ENCODE peak calls at places on chromosomes 12 and 14, in six cellular contexts. Q is adrenal gland; T is AG09309; Z is neural progenitor cell; L is endothelial cell; C is CD4-positive, alpha-beta T cell. H is an unnamed sample.

GRCh38 chr12:111304642-111305071 is 64.2 kb downstream of the PHETA1 start:
- DNase-seq in Q (no peak), T (no peak), Z (peak; percentile 22), L (peak; percentile 37), C (no peak), H (no peak)

GRCh38 chr12:50788562-50788961 is 24.7 kb downstream of the ATF1 start:
- DNase-seq in Q (no peak), T (peak; percentile 94), Z (no peak), L (no peak), C (no peak), H (no peak)

GRCh38 chr14:74510955-74511354 is 17.4 kb downstream of the ISCA2 start:
- DNase-seq in Q (no peak), T (no peak), Z (no peak), L (no peak), C (no peak), H (no peak)

GRCh38 chr14:49549881-49550280 is 36.3 kb downstream of the RPS29 start:
- DNase-seq in Q (no peak), T (no peak), Z (peak; percentile 73), L (no peak), C (no peak), H (no peak)

GRCh38 chr14:93430889-93431670 is at the start of gene UNC79:
- DNase-seq in Q (peak; percentile 83), T (no peak), Z (peak; percentile 85), L (peak; percentile 52), C (no peak), H (no peak)

GRCh38 chr12:56398324-56398723 is 35.7 kb upstream of the APOF start:
- DNase-seq in Q (no peak), T (no peak), Z (no peak), L (no peak), C (no peak), H (no peak)

GRCh38 chr12:122190842-122191668 is 8.1 kb downstream of the LRRC43 start:
- DNase-seq in Q (peak; percentile 87), T (no peak), Z (peak; percentile 81), L (peak; percentile 82), C (peak; percentile 53), H (peak; percentile 88)

GRCh38 chr14:71119075-71119474 is 211.8 kb downstream of the PCNX1 start:
- DNase-seq in Q (no peak), T (no peak), Z (no peak), L (no peak), C (no peak), H (no peak)

GRCh38 chr14:76742961-76743360 is 18.3 kb upstream of the VASH1 start:
- DNase-seq in Q (peak; percentile 68), T (no peak), Z (no peak), L (no peak), C (no peak), H (no peak)

GRCh38 chr12:62301080-62301798 is 41.0 kb downstream of the USP15 start:
- DNase-seq in Q (no peak), T (no peak), Z (no peak), L (no peak), C (no peak), H (no peak)

GRCh38 chr12:103758310-103759089 is 82.5 kb downstream of the NT5DC3 start:
- DNase-seq in Q (no peak), T (no peak), Z (no peak), L (no peak), C (no peak), H (no peak)

GRCh38 chr12:124370851-124371250 is 76.0 kb downstream of the RFLNA start:
- DNase-seq in Q (no peak), T (no peak), Z (no peak), L (no peak), C (no peak), H (no peak)

GRCh38 chr12:751192-751827 is 1.1 kb upstream of the WNK1 start:
- DNase-seq in Q (peak; percentile 97), T (peak; percentile 81), Z (peak; percentile 98), L (peak; percentile 94), C (peak; percentile 66), H (peak; percentile 83)

GRCh38 chr12:40622246-40622838 is 69.9 kb upstream of the CNTN1 start:
- DNase-seq in Q (peak; percentile 89), T (no peak), Z (peak; percentile 69), L (peak; percentile 55), C (no peak), H (peak; percentile 68)

GRCh38 chr12:121915841-121916321 is 2.5 kb upstream of the CFAP251 start:
- DNase-seq in Q (no peak), T (no peak), Z (peak; percentile 65), L (no peak), C (no peak), H (no peak)

GRCh38 chr12:82554529-82554928 is 132.2 kb upstream of the TMTC2 start:
- DNase-seq in Q (no peak), T (no peak), Z (no peak), L (no peak), C (no peak), H (peak; percentile 9)

GRCh38 chr12:53244337-53244736 is 12.3 kb upstream of the RARG start:
- DNase-seq in Q (no peak), T (no peak), Z (no peak), L (no peak), C (no peak), H (no peak)

GRCh38 chr12:122790393-122791075 is 16.2 kb downstream of the CCDC62 start:
- DNase-seq in Q (no peak), T (no peak), Z (no peak), L (no peak), C (no peak), H (no peak)

DNA sequence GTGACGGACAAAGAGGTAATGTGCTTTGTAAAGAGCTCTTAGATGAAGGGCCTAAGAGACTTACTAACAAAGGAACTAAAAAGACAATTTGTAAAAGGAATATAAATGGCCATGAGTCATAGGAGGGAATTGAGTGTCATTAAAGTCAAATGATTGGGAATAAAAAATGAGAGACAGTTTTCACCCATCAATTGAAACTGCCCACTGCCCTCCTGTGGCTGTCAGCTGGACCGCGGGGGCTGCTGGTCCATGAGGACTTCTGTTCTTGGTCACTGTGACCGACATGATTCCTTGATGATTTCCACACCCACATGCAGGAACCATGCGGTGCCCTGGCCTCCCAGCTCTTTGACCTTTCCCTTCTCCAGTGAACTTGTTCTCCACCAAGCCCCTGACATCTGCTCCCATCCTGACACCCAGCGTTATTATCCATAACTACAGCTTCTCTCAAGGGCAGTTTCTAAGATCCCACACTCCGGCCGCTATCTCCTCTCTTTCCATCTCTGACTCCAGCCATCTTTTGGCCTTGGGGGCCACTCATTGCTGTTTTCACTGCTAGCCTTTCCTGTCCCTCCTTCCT is 48.4 kb downstream of the C12orf75 start:
- DNase-seq in Q (peak; percentile 57), T (no peak), Z (no peak), L (peak; percentile 43), C (no peak), H (no peak)
- TF ChIP-seq CTCF in Q (no peak), T (peak; percentile 25), Z (peak; percentile 20), L (peak; percentile 10), C (no peak), H (no peak)

GRCh38 chr12:118065380-118065779 is 4.4 kb upstream of the WSB2 start:
- DNase-seq in Q (no peak), T (no peak), Z (no peak), L (no peak), C (no peak), H (no peak)

GRCh38 chr12:118063567-118064391 is 2.8 kb upstream of the WSB2 start:
- DNase-seq in Q (no peak), T (no peak), Z (no peak), L (no peak), C (no peak), H (no peak)

GRCh38 chr12:118061011-118061875 is at the start of gene WSB2:
- DNase-seq in Q (peak; percentile 87), T (no peak), Z (peak; percentile 64), L (peak; percentile 71), C (peak; percentile 41), H (peak; percentile 84)

GRCh38 chr12:118061876-118062791 is 1.2 kb upstream of the WSB2 start:
- DNase-seq in Q (peak; percentile 78), T (no peak), Z (peak; percentile 70), L (peak; percentile 46), C (no peak), H (peak; percentile 62)

GRCh38 chr12:118064608-118065007 is 3.6 kb upstream of the WSB2 start:
- DNase-seq in Q (no peak), T (no peak), Z (peak; percentile 58), L (peak; percentile 27), C (no peak), H (peak; percentile 46)
- TF ChIP-seq CTCF in Q (no peak), T (peak; percentile 8), Z (peak; percentile 47), L (peak; percentile 20), C (no peak), H (no peak)

DNA sequence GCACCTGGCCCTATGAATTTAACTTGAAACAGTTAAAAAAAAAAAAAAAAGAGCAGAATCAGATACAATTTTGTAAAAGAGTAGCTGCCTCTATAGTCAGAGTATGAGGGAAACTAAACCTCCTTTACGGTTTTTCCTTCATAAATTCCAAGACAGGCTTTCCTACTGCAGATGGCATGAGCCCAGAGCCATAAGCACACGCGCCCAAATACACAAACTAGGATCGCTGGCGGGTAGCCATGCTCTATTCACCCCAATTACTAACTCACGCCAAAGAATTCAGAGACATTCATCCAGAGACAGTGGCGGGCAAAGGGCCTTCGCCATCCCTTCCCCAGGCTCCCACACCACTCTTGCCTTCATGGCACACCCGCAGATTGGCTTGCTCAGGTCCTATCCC is 48.3 kb downstream of the MOK start:
- DNase-seq in Q (no peak), T (no peak), Z (no peak), L (no peak), C (no peak), H (no peak)
- TF ChIP-seq CTCF in Q (no peak), T (no peak), Z (no peak), L (no peak), C (no peak), H (no peak)

GRCh38 chr14:37708481-37708880 is 113.1 kb downstream of the TTC6 start:
- DNase-seq in Q (no peak), T (peak; percentile 43), Z (no peak), L (no peak), C (no peak), H (no peak)

GRCh38 chr14:37712976-37713431 is 117.6 kb downstream of the TTC6 start:
- DNase-seq in Q (no peak), T (no peak), Z (no peak), L (no peak), C (no peak), H (no peak)

GRCh38 chr14:37707716-37708115 is 112.3 kb downstream of the TTC6 start:
- DNase-seq in Q (no peak), T (no peak), Z (no peak), L (no peak), C (no peak), H (no peak)

GRCh38 chr14:37711499-37712475 is 116.4 kb downstream of the TTC6 start:
- DNase-seq in Q (no peak), T (no peak), Z (no peak), L (no peak), C (no peak), H (no peak)

DNA sequence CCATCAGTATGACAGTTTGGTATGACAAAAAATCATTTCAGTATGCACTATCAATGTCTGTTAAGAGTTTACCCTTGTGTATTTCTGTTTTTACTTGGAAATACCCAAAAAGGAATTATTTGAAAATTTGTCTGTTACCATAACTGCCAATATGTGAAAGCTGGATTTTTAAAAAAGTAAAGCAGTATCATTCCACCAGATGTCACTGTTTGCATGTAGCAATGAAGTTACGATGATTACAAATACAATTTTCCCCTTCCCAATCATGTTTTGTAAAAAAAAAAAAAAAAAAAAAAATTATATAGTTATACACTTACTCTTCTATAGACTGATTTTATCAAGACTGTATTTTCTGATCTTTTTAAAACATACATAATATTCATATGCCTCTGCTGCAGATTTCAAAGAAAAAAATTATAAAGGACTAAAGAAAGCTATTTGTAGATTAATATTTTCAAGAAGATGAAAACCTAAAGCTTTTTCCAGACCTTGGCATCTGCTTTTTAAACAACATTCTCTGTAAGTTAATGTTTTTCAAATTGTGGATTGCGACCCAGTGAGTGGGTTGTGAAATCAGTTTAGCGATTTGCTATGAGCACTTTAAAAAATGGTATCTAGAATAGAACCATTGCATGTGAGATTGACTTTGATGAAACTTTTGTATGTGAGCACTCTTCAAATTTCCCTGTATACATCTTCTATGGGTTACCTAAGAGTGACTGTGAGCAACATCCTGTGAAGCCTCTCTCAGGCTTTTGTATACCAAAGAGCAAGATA is 114.2 kb downstream of the TTC6 start:
- DNase-seq in Q (no peak), T (no peak), Z (no peak), L (no peak), C (no peak), H (no peak)
- TF ChIP-seq CTCF in Q (peak; percentile 20), T (peak; percentile 45), Z (peak; percentile 61), L (peak; percentile 65), C (no peak), H (no peak)